ENCODE peak calls at places on chromosomes 3 and 15, in four cellular contexts. V is OCI-LY7, C is PC-3, Q is HCT116. U is an unnamed sample. For H3K9me2, the result is how much of the 10 kb centered on the place peaks cover.

GRCh38 chr15:24039683-24040082 is 352.6 kb upstream of the NDN start:
- DNase-seq in V (no peak), C (no peak), Q (no peak), U (no peak)

GRCh38 chr3:12178091-12178820 is 19.5 kb upstream of the TIMP4 start:
- DNase-seq in V (no peak), C (peak), Q (no peak), U (no peak)

GRCh38 chr15:70342554-70343548 is 245.1 kb upstream of the TLE3 start:
- DNase-seq in V (no peak), C (no peak), Q (no peak), U (no peak)

GRCh38 chr3:114794894-114795630 is 352.0 kb downstream of the ZBTB20 start:
- DNase-seq in V (no peak), C (no peak), Q (no peak), U (no peak)

GRCh38 chr3:126146525-126147146 is 33.8 kb downstream of the ALDH1L1 start:
- DNase-seq in V (no peak), C (no peak), Q (no peak), U (no peak)

GRCh38 chr15:48777645-48778337 is 33.1 kb downstream of the CEP152 start:
- DNase-seq in V (no peak), C (peak), Q (no peak), U (no peak)

GRCh38 chr3:115792206-115792955 is 169.1 kb downstream of the GAP43 start:
- DNase-seq in V (no peak), C (peak), Q (no peak), U (no peak)

GRCh38 chr3:42425736-42426407 is 15.5 kb upstream of the LYZL4 start:
- DNase-seq in V (no peak), C (no peak), Q (no peak), U (no peak)

GRCh38 chr3:25856902-25857518 is 67.1 kb downstream of the OXSM start:
- DNase-seq in V (peak), C (peak), Q (peak), U (peak)

GRCh38 chr3:87969620-87970019 is 89.2 kb downstream of the CGGBP1 start:
- DNase-seq in V (no peak), C (no peak), Q (no peak), U (no peak)

GRCh38 chr3:152121292-152121654 is 147.5 kb upstream of the MBNL1 start:
- DNase-seq in V (no peak), C (peak), Q (no peak), U (no peak)

GRCh38 chr3:143244516-143245063 is 125.0 kb downstream of the CHST2 start:
- DNase-seq in V (no peak), C (no peak), Q (no peak), U (no peak)

GRCh38 chr3:145219355-145220196 is 941.4 kb downstream of the PLOD2 start:
- DNase-seq in V (no peak), C (no peak), Q (no peak), U (no peak)

DNA sequence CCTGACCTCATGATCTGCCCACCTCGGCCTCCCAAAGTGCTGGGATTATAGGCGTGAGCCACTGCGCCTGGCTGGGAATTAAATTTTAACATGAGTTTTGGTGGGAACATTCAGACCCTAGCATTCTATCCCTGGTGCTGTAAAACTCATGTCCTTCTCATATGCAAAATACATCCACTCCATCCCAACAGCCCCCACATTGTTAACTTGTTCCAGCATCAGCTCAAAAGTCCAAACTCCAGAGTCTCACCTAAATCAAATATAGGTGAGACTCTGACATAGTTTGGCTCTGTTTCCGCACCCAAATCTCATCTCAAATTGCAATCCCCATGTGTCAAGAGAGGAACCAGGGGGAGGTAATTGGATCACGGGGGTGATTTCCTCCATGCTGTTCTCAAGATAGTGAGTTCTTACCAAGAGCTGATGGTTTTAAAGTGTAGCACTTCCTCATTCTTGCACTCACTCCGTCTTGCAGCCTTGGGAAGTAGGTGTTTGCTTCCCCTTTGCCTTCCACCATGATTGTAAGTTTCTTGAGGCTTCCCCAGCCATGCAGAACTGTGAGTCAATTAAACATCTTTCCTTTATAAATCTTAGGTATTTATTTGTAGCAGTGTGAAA is 96.2 kb upstream of the PLCL2 start:
- DNase-seq in V (no peak), C (no peak), Q (no peak), U (no peak)
- H3K9me2 ChIP-seq in V (under half), C (under half), Q (under half), U (under half)

DNA sequence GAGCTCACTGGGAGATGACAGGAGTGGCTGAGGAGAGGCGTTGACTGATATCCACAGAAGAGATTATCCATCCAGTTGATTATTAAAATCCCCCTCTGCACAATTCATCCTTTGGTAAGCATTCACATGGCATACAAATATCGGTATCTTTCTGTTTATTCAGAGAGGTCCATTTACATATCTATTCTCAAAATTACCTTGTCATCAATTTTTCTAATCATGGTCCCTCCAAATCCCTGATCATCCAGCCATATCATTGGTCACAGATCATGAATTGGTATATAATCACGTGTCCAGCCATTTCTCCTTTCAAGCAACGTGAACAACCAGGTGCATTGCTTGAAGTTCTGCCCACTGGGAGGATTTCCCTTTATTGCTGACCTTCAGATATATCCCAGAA is 1321.0 kb downstream of the ROBO2 start:
- DNase-seq in V (no peak), C (no peak), Q (no peak), U (no peak)
- H3K9me2 ChIP-seq in V (under half), C (under half), Q (under half), U (under half)

GRCh38 chr3:168364992-168365391 is 269.3 kb upstream of the GOLIM4 start:
- DNase-seq in V (no peak), C (no peak), Q (no peak), U (no peak)
- H3K9me2 ChIP-seq in V (under half), C (under half), Q (under half), U (under half)

GRCh38 chr3:41164776-41165175 is 34.5 kb upstream of the CTNNB1 start:
- DNase-seq in V (no peak), C (no peak), Q (no peak), U (no peak)
- H3K9me2 ChIP-seq in V (under half), C (under half), Q (under half), U (under half)

DNA sequence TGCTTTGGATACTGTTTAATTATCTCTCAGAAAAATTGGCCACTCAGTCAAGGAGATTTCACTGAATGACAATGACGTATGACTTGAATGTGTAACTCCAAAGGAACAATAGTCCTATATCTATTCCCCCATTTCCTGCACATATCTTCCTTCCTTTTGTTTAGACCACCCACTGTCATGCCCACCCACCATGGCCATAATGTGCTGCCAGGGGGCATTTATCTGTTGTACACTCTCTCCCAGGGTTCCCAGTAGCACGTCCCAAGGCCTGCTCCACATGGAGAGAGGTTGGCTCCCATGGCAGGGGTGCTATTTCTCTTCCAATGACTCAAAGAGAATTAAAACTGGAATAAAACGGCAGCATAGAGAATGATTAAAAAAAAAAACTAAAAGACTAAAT is 36.8 kb upstream of the CTNNB1 start:
- DNase-seq in V (no peak), C (no peak), Q (no peak), U (no peak)
- H3K9me2 ChIP-seq in V (under half), C (under half), Q (under half), U (under half)

GRCh38 chr3:16897254-16897926 is 12.6 kb downstream of the PLCL2 start:
- DNase-seq in V (peak), C (peak), Q (no peak), U (no peak)

GRCh38 chr3:16899919-16900318 is 15.2 kb downstream of the PLCL2 start:
- DNase-seq in V (no peak), C (no peak), Q (no peak), U (no peak)

GRCh38 chr3:16896820-16897219 is 12.1 kb downstream of the PLCL2 start:
- DNase-seq in V (peak), C (no peak), Q (no peak), U (no peak)

GRCh38 chr3:16898595-16899395 is 14.0 kb downstream of the PLCL2 start:
- DNase-seq in V (no peak), C (no peak), Q (no peak), U (no peak)

GRCh38 chr3:16896094-16896627 is 11.4 kb downstream of the PLCL2 start:
- DNase-seq in V (no peak), C (no peak), Q (no peak), U (no peak)
- H3K9me2 ChIP-seq in V (under half), C (under half), Q (under half), U (under half)

GRCh38 chr3:32219537-32219936 is 18.9 kb upstream of the CMTM8 start:
- DNase-seq in V (peak), C (no peak), Q (no peak), U (peak)
- H3K9me2 ChIP-seq in V (under half), C (under half), Q (under half), U (under half)

GRCh38 chr3:41162981-41163380 is 36.3 kb upstream of the CTNNB1 start:
- DNase-seq in V (no peak), C (no peak), Q (no peak), U (no peak)
- H3K9me2 ChIP-seq in V (under half), C (under half), Q (under half), U (under half)